ENCODE peak calls at places on chromosomes 3 and 15, in four cellular contexts. P is heart right ventricle, J is breast epithelium, W is bronchial epithelial cell. T is an unnamed sample.

GRCh38 chr15:23033979-23034378 is 5.4 kb downstream of the TUBGCP5 start:
- DNase-seq in P (no peak), J (no peak), W (no peak), T (no peak)

GRCh38 chr3:104628185-104628789 is 738.4 kb upstream of the ALCAM start:
- DNase-seq in P (no peak), J (no peak), W (peak), T (peak)

GRCh38 chr3:22660076-22660475 is 543.1 kb upstream of the UBE2E2 start:
- DNase-seq in P (no peak), J (no peak), W (no peak), T (no peak)

GRCh38 chr15:43270113-43270665 is 3.5 kb upstream of the TGM5 start:
- DNase-seq in P (no peak), J (no peak), W (no peak), T (no peak)

GRCh38 chr3:157460253-157460652 is 23.6 kb downstream of the PTX3 start:
- DNase-seq in P (no peak), J (no peak), W (no peak), T (peak)

GRCh38 chr15:58742022-58742421 is 7.5 kb downstream of the ADAM10 start:
- DNase-seq in P (no peak), J (no peak), W (no peak), T (no peak)

GRCh38 chr3:11734-12133 is 184.8 kb upstream of the CHL1 start:
- DNase-seq in P (no peak), J (no peak), W (no peak), T (no peak)

GRCh38 chr3:162021206-162021605 is 524.6 kb downstream of the OTOL1 start:
- DNase-seq in P (no peak), J (no peak), W (no peak), T (no peak)

GRCh38 chr15:101064795-101065569 is 145.8 kb downstream of the LRRK1 start:
- DNase-seq in P (no peak), J (no peak), W (no peak), T (no peak)

GRCh38 chr3:46665763-46666470 is 27.6 kb downstream of the ALS2CL start:
- DNase-seq in P (no peak), J (peak), W (no peak), T (no peak)

GRCh38 chr3:132421832-132422231 is 4.5 kb downstream of the DNAJC13 start:
- DNase-seq in P (no peak), J (no peak), W (no peak), T (peak)

GRCh38 chr15:95086543-95087252 is 855.3 kb downstream of the MCTP2 start:
- DNase-seq in P (no peak), J (no peak), W (peak), T (peak)

GRCh38 chr3:57673158-57673557 is 19.7 kb downstream of the DENND6A start:
- DNase-seq in P (no peak), J (no peak), W (no peak), T (no peak)

GRCh38 chr3:150247456-150247855 is 160.6 kb upstream of the TSC22D2 start:
- DNase-seq in P (no peak), J (no peak), W (no peak), T (no peak)

GRCh38 chr3:19717736-19718135 is 216.3 kb downstream of the EFHB start:
- DNase-seq in P (no peak), J (no peak), W (no peak), T (no peak)

GRCh38 chr3:14605070-14605469 is 46.5 kb upstream of the CCDC174 start:
- DNase-seq in P (no peak), J (no peak), W (peak), T (peak)

GRCh38 chr3:16480861-16481569 is 32.5 kb downstream of the RFTN1 start:
- DNase-seq in P (no peak), J (no peak), W (no peak), T (peak)

GRCh38 chr15:70559223-70559823 is 204.0 kb downstream of the UACA start:
- DNase-seq in P (peak), J (no peak), W (peak), T (peak)

GRCh38 chr15:64653757-64654156 is 121.6 kb downstream of the RBPMS2 start:
- DNase-seq in P (no peak), J (no peak), W (no peak), T (peak)

GRCh38 chr15:75532413-75533250 is 46.5 kb downstream of the PTPN9 start:
- DNase-seq in P (peak), J (no peak), W (peak), T (peak)

GRCh38 chr3:61162965-61163364 is 88.3 kb downstream of the FHIT start:
- DNase-seq in P (no peak), J (no peak), W (no peak), T (no peak)

GRCh38 chr3:34683851-34684250 is 885.4 kb downstream of the PDCD6IP start:
- DNase-seq in P (peak), J (no peak), W (peak), T (peak)

GRCh38 chr15:80979538-80980200 is 9.9 kb downstream of the MESD start:
- DNase-seq in P (no peak), J (no peak), W (no peak), T (no peak)

GRCh38 chr15:76588811-76589747 is 252.5 kb downstream of the ISL2 start:
- DNase-seq in P (no peak), J (no peak), W (peak), T (no peak)

GRCh38 chr3:49357466-49358216 is 512 bp downstream of the GPX1 start:
- DNase-seq in P (peak), J (peak), W (peak), T (peak)

GRCh38 chr15:89776274-89777072 is at the start of gene MESP2:
- DNase-seq in P (peak), J (peak), W (peak), T (peak)

GRCh38 chr3:146382386-146382785 is 87.0 kb downstream of the PLSCR2 start:
- DNase-seq in P (no peak), J (no peak), W (peak), T (peak)

GRCh38 chr3:141642215-141642614 is 95.9 kb upstream of the RNF7 start:
- DNase-seq in P (no peak), J (no peak), W (no peak), T (no peak)

GRCh38 chr3:119570229-119570628 is 9.1 kb upstream of the ADPRH start:
- DNase-seq in P (no peak), J (no peak), W (no peak), T (no peak)

GRCh38 chr3:59515936-59516335 is 466.1 kb upstream of the CFAP20DC start:
- DNase-seq in P (no peak), J (no peak), W (no peak), T (no peak)

GRCh38 chr3:59512066-59512465 is 462.2 kb upstream of the CFAP20DC start:
- DNase-seq in P (no peak), J (no peak), W (no peak), T (no peak)

GRCh38 chr3:59514865-59515482 is 465.1 kb upstream of the CFAP20DC start:
- DNase-seq in P (no peak), J (no peak), W (no peak), T (no peak)

GRCh38 chr3:59510576-59510975 is 460.8 kb upstream of the CFAP20DC start:
- DNase-seq in P (no peak), J (no peak), W (no peak), T (peak)

GRCh38 chr3:59513570-59513969 is 463.7 kb upstream of the CFAP20DC start:
- DNase-seq in P (no peak), J (no peak), W (no peak), T (no peak)
- TF ChIP-seq CTCF in P (no peak), J (no peak), W (no peak), T (no peak)

GRCh38 chr3:129068291-129068886 is 7.8 kb downstream of the GP9 start:
- DNase-seq in P (no peak), J (no peak), W (no peak), T (no peak)
- H3K4me3 ChIP-seq in P (peak), J (peak), W (peak), T (no peak)

DNA sequence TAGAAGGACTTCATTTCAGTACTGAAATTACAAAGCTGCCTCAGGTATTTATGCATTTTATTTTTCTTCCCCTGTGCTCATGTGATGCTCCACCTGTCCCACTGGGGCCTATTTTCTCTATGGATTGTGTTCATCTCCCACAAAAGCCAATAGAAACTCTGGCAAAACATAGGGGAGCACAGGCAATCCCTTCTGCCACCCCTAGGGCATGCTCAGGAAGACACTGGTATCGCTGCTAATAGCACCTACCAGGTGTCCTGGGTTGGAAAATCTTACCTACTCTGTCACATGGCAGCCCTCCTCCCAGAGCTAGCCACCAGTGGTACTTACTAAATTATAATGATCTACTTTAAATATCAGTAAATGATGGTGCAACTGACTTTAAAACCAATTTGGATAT is 427.4 kb downstream of the FGF12 start:
- DNase-seq in P (no peak), J (no peak), W (no peak), T (no peak)
- TF ChIP-seq CTCF in P (no peak), J (no peak), W (no peak), T (no peak)

DNA sequence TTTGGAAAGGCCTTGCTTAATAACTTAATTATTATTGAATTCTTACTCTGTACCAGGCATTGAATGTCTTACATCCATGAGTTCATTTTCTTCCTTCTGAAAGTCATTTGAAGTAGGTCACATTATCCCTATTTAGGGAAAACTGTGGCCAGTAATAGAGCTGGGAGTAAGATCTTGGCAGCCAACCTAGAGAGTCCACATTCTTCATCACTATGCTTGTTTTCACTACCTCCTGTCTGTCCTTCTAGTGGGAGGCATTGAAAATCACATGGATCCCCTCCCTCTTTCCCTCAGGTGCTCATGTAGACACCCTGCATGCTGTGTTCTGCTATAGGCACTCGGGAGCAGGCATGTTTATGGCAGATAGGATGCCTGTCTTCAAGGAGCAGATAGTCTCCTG is 154.9 kb downstream of the EBLN2 start:
- DNase-seq in P (no peak), J (no peak), W (no peak), T (peak)
- H3K4me3 ChIP-seq in P (no peak), J (no peak), W (no peak), T (no peak)

GRCh38 chr3:27910456-27910855 is 188.3 kb upstream of the EOMES start:
- DNase-seq in P (no peak), J (no peak), W (no peak), T (peak)

DNA sequence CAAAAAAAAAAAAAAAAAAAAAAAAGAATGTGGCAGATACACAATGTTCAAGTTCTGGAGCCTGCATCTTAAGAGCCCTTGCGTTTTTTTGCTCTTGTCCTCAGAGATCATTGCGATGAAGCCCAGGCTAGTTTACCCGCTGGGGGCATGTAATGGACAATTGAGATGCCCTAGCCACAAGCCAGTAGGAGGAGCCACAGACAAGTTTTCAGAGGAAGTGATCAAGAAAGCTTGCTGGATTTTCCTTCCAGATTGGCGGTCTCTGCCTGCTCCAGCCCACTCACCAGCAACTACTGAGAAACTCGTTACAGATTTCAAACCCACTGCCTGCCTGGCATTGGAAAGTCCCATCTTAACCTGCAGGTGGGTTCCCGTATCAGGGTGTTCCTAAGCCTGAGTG is 192.1 kb upstream of the EOMES start:
- DNase-seq in P (no peak), J (no peak), W (no peak), T (no peak)
- TF ChIP-seq CTCF in P (no peak), J (no peak), W (peak), T (no peak)

GRCh38 chr3:125357837-125358236 is 17.3 kb downstream of the ZNF148 start:
- DNase-seq in P (no peak), J (no peak), W (no peak), T (no peak)
- H3K4me3 ChIP-seq in P (peak), J (no peak), W (peak), T (peak)

GRCh38 chr3:122945230-122945629 is 82.3 kb downstream of the SEMA5B start:
- DNase-seq in P (no peak), J (no peak), W (no peak), T (no peak)

GRCh38 chr3:122947086-122947611 is 80.4 kb downstream of the SEMA5B start:
- DNase-seq in P (no peak), J (no peak), W (no peak), T (no peak)

GRCh38 chr3:122947621-122948202 is 79.9 kb downstream of the SEMA5B start:
- DNase-seq in P (no peak), J (no peak), W (peak), T (peak)

GRCh38 chr3:122946185-122946584 is 81.4 kb downstream of the SEMA5B start:
- DNase-seq in P (no peak), J (no peak), W (no peak), T (no peak)

GRCh38 chr3:122948398-122948797 is 79.2 kb downstream of the SEMA5B start:
- DNase-seq in P (no peak), J (no peak), W (no peak), T (no peak)
- TF ChIP-seq CTCF in P (peak), J (no peak), W (no peak), T (no peak)

GRCh38 chr3:170641510-170642236 is 55.8 kb upstream of the SLC7A14 start:
- DNase-seq in P (no peak), J (no peak), W (no peak), T (peak)
- H3K4me3 ChIP-seq in P (no peak), J (no peak), W (no peak), T (no peak)

T was measured in fibroblast of the aortic adventitia.